ENCODE peak calls at places on chromosomes 13 and 19, in seven cellular contexts. B is HCT116, T is GM23248, R is GM23338, E is OCI-LY7, W is PC-3, Z is neural progenitor cell. A is an unnamed sample.

GRCh38 chr19:6963937-6964336 is 57.3 kb downstream of the MBD3L2B start:
- DNase-seq in W (peak; percentile 31), B (peak; percentile 7), T (no peak), R (peak; percentile 4), E (peak; percentile 41), Z (no peak), A (peak; percentile 25)

GRCh38 chr19:16566702-16567101 is 5.5 kb downstream of the SLC35E1 start:
- DNase-seq in Z (no peak), R (no peak), T (no peak), E (no peak), B (no peak), W (no peak), A (no peak)

GRCh38 chr19:2529473-2529918 is 53.6 kb downstream of the GADD45B start:
- DNase-seq in W (peak; percentile 98), Z (no peak), R (no peak), T (peak; percentile 97), B (peak; percentile 97), E (no peak), A (no peak)

GRCh38 chr19:39809368-39809767 is 24.6 kb downstream of the DYRK1B start:
- DNase-seq in B (no peak), R (no peak), T (no peak), E (no peak), Z (no peak), W (no peak), A (no peak)

GRCh38 chr13:32889986-32890565 is 126.1 kb upstream of the KL start:
- DNase-seq in E (no peak), T (peak; percentile 80), Z (no peak), W (peak; percentile 38), R (no peak), B (no peak), A (no peak)

GRCh38 chr13:48542581-48543341 is 9.9 kb upstream of the RCBTB2 start:
- DNase-seq in R (peak; percentile 64), Z (peak; percentile 59), W (no peak), T (peak; percentile 22), E (peak; percentile 40), B (no peak), A (no peak)

GRCh38 chr13:79011179-79011578 is 352.2 kb upstream of the OBI1 start:
- DNase-seq in R (no peak), B (no peak), T (no peak), Z (no peak), E (no peak), W (no peak), A (no peak)

GRCh38 chr13:113581871-113582270 is 2.7 kb upstream of the TFDP1 start:
- DNase-seq in Z (no peak), E (no peak), W (no peak), B (no peak), T (no peak), R (no peak), A (no peak)

GRCh38 chr19:5403968-5404640 is 51.1 kb upstream of the ZNRF4 start:
- DNase-seq in T (peak; percentile 90), W (peak; percentile 97), R (peak; percentile 98), B (peak; percentile 54), E (peak; percentile 73), Z (peak; percentile 98), A (peak; percentile 74)

GRCh38 chr13:66915596-66916185 is 314.4 kb downstream of the PCDH9 start:
- DNase-seq in Z (no peak), R (no peak), E (peak; percentile 27), B (no peak), W (peak; percentile 24), T (no peak), A (no peak)

GRCh38 chr13:109764474-109765292 is 21.7 kb downstream of the IRS2 start:
- DNase-seq in W (no peak), T (peak; percentile 46), R (peak; percentile 12), E (no peak), B (no peak), Z (peak; percentile 24), A (no peak)

GRCh38 chr13:109243311-109243951 is 543.0 kb downstream of the IRS2 start:
- DNase-seq in Z (no peak), R (peak; percentile 6), W (peak; percentile 88), T (peak; percentile 85), B (peak; percentile 85), E (no peak), A (no peak)

GRCh38 chr19:35843676-35844481 is 8.4 kb downstream of the NPHS1 start:
- DNase-seq in B (peak; percentile 74), R (peak; percentile 95), E (no peak), Z (peak; percentile 73), W (no peak), T (peak; percentile 18), A (no peak)

GRCh38 chr19:30026933-30027332 is 84.9 kb downstream of the URI1 start:
- DNase-seq in T (no peak), R (no peak), Z (no peak), B (no peak), E (no peak), W (no peak), A (no peak)

GRCh38 chr19:30024091-30024490 is 82.1 kb downstream of the URI1 start:
- DNase-seq in Z (no peak), W (no peak), T (no peak), E (no peak), R (no peak), B (no peak), A (no peak)

GRCh38 chr19:30028118-30028991 is 86.3 kb downstream of the URI1 start:
- DNase-seq in W (peak; percentile 29), R (no peak), E (no peak), Z (no peak), B (no peak), T (no peak), A (no peak)

GRCh38 chr19:30029721-30030510 is 87.9 kb downstream of the URI1 start:
- DNase-seq in W (peak; percentile 91), R (no peak), T (no peak), E (no peak), Z (no peak), B (peak; percentile 2), A (no peak)

DNA sequence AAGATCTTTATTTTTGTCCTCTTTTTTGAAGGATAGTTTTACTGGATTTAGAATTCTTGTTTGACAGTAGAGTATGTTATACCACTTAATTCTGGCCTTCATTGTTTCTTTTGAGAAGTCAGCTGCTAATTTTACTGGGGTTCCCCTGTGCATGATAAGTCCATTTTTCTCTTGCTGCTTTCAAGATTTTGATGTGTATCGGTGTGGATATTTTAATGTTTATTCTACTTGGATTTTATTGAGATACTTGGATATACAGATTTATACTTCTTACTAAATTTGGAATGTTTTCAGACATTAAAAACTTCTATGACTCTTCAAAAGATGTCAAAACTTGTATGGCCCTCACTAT is 86.9 kb downstream of the URI1 start:
- DNase-seq in Z (no peak), T (no peak), R (no peak), W (no peak), E (no peak), B (no peak), A (no peak)
- H3K4me2 ChIP-seq in Z (no peak overlapping the region), T (no peak overlapping the region), R (no peak overlapping the region), W (peak overlapping the region; percentile 62), E (no peak overlapping the region), B (no peak overlapping the region), A (no peak overlapping the region)

GRCh38 chr19:38720559-38721236 is 23.6 kb downstream of the CAPN12 start:
- DNase-seq in Z (no peak), B (no peak), E (no peak), T (no peak), W (no peak), R (no peak), A (no peak)

GRCh38 chr19:38717051-38717450 is 27.2 kb downstream of the CAPN12 start:
- DNase-seq in W (no peak), B (no peak), Z (no peak), R (no peak), T (no peak), E (no peak), A (no peak)

GRCh38 chr19:38717855-38718254 is 26.4 kb downstream of the CAPN12 start:
- DNase-seq in W (no peak), R (no peak), Z (no peak), E (no peak), B (no peak), T (no peak), A (no peak)

GRCh38 chr19:38719761-38720558 is 24.3 kb downstream of the CAPN12 start:
- DNase-seq in Z (no peak), E (no peak), R (no peak), B (no peak), T (no peak), W (no peak), A (no peak)

GRCh38 chr19:38718747-38719543 is 25.3 kb downstream of the CAPN12 start:
- DNase-seq in R (peak; percentile 74), E (no peak), T (peak; percentile 40), W (no peak), Z (peak; percentile 44), B (no peak), A (no peak)
- TF ChIP-seq EZH2phosphoT487 in R (no peak), E (no peak), T (no peak), W (no peak), Z (no peak), B (no peak), A (no peak)

GRCh38 chr19:19459707-19460251 is 54.3 kb downstream of the GATAD2A start:
- DNase-seq in Z (no peak), E (peak; percentile 82), T (peak; percentile 89), B (no peak), W (peak; percentile 79), R (no peak), A (no peak)

GRCh38 chr19:19461306-19461670 is 54.1 kb downstream of the TSSK6 start:
- DNase-seq in B (no peak), T (peak; percentile 55), R (no peak), E (no peak), W (no peak), Z (no peak), A (no peak)

GRCh38 chr19:19460258-19460731 is 54.8 kb downstream of the GATAD2A start:
- DNase-seq in W (no peak), Z (no peak), T (peak; percentile 42), B (no peak), R (no peak), E (peak; percentile 49), A (no peak)

GRCh38 chr19:19461671-19462622 is 53.4 kb downstream of the TSSK6 start:
- DNase-seq in E (no peak), B (no peak), T (no peak), Z (peak; percentile 85), W (no peak), R (peak; percentile 90), A (no peak)

GRCh38 chr19:19460761-19461265 is 54.5 kb downstream of the TSSK6 start:
- DNase-seq in R (peak; percentile 76), Z (peak; percentile 47), T (peak; percentile 74), E (peak; percentile 31), B (no peak), W (no peak), A (no peak)
- H3K4me1 ChIP-seq in R (peaks cover 57% of the 10 kb centered on the region), Z (peaks cover 61% of the 10 kb centered on the region), T (peaks cover 69% of the 10 kb centered on the region), E (peaks cover 43% of the 10 kb centered on the region), B (peaks cover 17% of the 10 kb centered on the region), W (peaks cover 19% of the 10 kb centered on the region), A (peaks cover 5% of the 10 kb centered on the region)

DNA sequence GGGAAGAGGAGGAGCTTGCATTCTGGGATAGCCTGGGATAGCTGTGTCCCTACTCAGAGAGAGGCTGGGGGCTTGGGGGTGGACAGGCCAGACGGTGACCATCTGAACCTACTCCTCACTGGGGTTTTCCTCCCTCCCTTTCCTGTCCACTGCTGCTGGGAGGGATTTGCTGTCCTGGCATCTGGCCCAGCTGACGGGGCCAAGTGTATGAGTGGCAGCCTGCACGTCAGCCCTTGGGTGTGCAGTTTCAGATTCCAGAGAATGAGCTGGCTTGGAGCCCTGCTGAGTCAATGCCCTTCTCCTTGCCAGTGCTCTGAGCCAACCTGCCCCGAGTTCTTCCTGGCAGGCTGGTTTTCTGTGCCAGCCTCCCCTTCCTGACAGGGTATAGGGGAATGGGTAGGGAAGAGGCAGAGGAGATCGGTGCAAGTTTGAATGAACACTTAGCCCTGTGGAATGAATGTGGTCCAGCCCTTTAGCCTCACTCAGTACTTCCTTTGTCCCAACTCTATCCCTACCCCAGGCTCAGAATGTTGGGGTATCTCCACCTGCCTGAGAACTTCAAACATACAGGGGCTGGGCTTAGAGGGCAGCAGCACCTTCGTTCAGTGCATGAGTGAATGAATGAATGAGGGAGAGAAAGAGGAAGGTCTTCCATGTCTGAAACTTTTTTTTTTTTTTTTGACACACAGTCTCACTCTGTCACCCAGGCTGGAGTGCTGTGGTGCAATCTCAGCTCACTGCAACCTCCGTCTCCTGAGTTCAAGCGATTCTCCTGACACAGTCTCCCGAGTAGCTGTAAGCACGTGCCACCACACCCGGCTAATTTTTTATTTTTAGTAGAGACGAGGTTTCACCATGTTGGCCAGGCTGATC is 1.8 kb upstream of the ANGPTL4 start:
- DNase-seq in B (peak; percentile 95), T (peak; percentile 99), R (no peak), Z (no peak), W (peak; percentile 100), E (no peak), A (peak; percentile 15)
- H3K4me2 ChIP-seq in B (peak overlapping the region; percentile 100), T (peak overlapping the region; percentile 59), R (no peak overlapping the region), Z (no peak overlapping the region), W (peak overlapping the region; percentile 75), E (no peak overlapping the region), A (peak overlapping the region; percentile 72)